ENCODE peak calls at places on chromosomes 3 and 15, in four cellular contexts. J is COLO829; K is activated CD8-positive, alpha-beta memory T cell treated with anti-CD3 and anti-CD28 coated beads, Interleukin-2, amount 50 U/mL, for 48 hours; Q is CD14-positive monocyte. P is an unnamed sample.
A peak's percentile ranks its signal among the peaks of the same experiment; 100 is the strongest.

GRCh38 chr15:27412413-27412812 is 441.4 kb downstream of the GABRG3 start:
- DNase-seq in J (no peak), K (no peak), Q (no peak), P (no peak)

GRCh38 chr3:128707935-128708494 is 18.0 kb upstream of the RAB7A start:
- DNase-seq in J (no peak), K (no peak), Q (no peak), P (no peak)

GRCh38 chr3:34183114-34183513 is 384.7 kb downstream of the PDCD6IP start:
- DNase-seq in J (no peak), K (no peak), Q (no peak), P (no peak)

GRCh38 chr3:152069871-152070270 is 196.4 kb downstream of the SUCNR1 start:
- DNase-seq in J (no peak), K (no peak), Q (no peak), P (no peak)

GRCh38 chr3:101695779-101696372 is 9.4 kb upstream of the RPL24 start:
- DNase-seq in J (no peak), K (no peak), Q (no peak), P (no peak)

GRCh38 chr3:29186131-29186599 is 94.7 kb upstream of the RBMS3 start:
- DNase-seq in J (peak; percentile 70), K (no peak), Q (no peak), P (no peak)

GRCh38 chr15:29111705-29112281 is 157.8 kb downstream of the NSMCE3 start:
- DNase-seq in J (no peak), K (no peak), Q (no peak), P (no peak)

GRCh38 chr3:172607305-172608121 is 84.3 kb upstream of the TNFSF10 start:
- DNase-seq in J (no peak), K (no peak), Q (no peak), P (no peak)

GRCh38 chr3:42762046-42762724 is 10.9 kb downstream of the CCDC13 start:
- DNase-seq in J (no peak), K (no peak), Q (peak; percentile 77), P (no peak)

GRCh38 chr3:70247955-70248354 is 64.5 kb downstream of the MDFIC2 start:
- DNase-seq in J (no peak), K (no peak), Q (no peak), P (no peak)

GRCh38 chr15:25437751-25438600 is 848 bp downstream of the UBE3A start:
- DNase-seq in J (no peak), K (peak; percentile 83), Q (peak; percentile 56), P (peak; percentile 71)

GRCh38 chr3:98596902-98597500 is 3.6 kb upstream of the CPOX start:
- DNase-seq in J (no peak), K (no peak), Q (no peak), P (no peak)

GRCh38 chr3:150488867-150489266 is 57.4 kb downstream of the SERP1 start:
- DNase-seq in J (no peak), K (no peak), Q (no peak), P (no peak)

GRCh38 chr15:80059786-80060489 is 462 bp downstream of the ZFAND6 start:
- DNase-seq in J (no peak), K (no peak), Q (peak; percentile 50), P (no peak)

GRCh38 chr15:70521576-70522322 is 241.6 kb downstream of the UACA start:
- DNase-seq in J (no peak), K (peak; percentile 44), Q (peak; percentile 40), P (no peak)

GRCh38 chr3:185744997-185745843 is 79.6 kb downstream of the IGF2BP2 start:
- DNase-seq in J (no peak), K (no peak), Q (no peak), P (no peak)

GRCh38 chr3:147195896-147196295 is 210.4 kb downstream of the ZIC4 start:
- DNase-seq in J (no peak), K (no peak), Q (no peak), P (no peak)

GRCh38 chr3:136432685-136433084 is 182.5 kb downstream of the PCCB start:
- DNase-seq in J (no peak), K (no peak), Q (no peak), P (no peak)

GRCh38 chr3:37074178-37074577 is 80.9 kb downstream of the MLH1 start:
- DNase-seq in J (no peak), K (no peak), Q (no peak), P (no peak)

GRCh38 chr3:30539772-30540171 is 66.6 kb upstream of the TGFBR2 start:
- DNase-seq in J (no peak), K (no peak), Q (no peak), P (no peak)

GRCh38 chr3:124019291-124019690 is 27.4 kb upstream of the ROPN1 start:
- DNase-seq in J (no peak), K (no peak), Q (no peak), P (no peak)

GRCh38 chr15:76393614-76394013 is 57.0 kb downstream of the ISL2 start:
- DNase-seq in J (no peak), K (no peak), Q (no peak), P (no peak)

GRCh38 chr3:168071971-168072645 is 23.6 kb downstream of the GOLIM4 start:
- DNase-seq in J (no peak), K (no peak), Q (no peak), P (no peak)

GRCh38 chr3:46168583-46168982 is 39.5 kb downstream of the CCR1 start:
- DNase-seq in J (no peak), K (no peak), Q (no peak), P (no peak)

GRCh38 chr15:40731034-40731433 is 24.0 kb downstream of the RMDN3 start:
- DNase-seq in J (no peak), K (no peak), Q (no peak), P (no peak)

GRCh38 chr3:101375586-101375985 is 55.2 kb upstream of the IMPG2 start:
- DNase-seq in J (no peak), K (no peak), Q (no peak), P (no peak)

GRCh38 chr3:194308635-194309213 is 42.4 kb downstream of the CPN2 start:
- DNase-seq in J (no peak), K (no peak), Q (no peak), P (no peak)

GRCh38 chr3:146250449-146251382 is at the start of gene PLSCR4:
- DNase-seq in J (no peak), K (peak; percentile 56), Q (no peak), P (peak; percentile 91)

GRCh38 chr15:101024111-101024695 is 105.0 kb downstream of the LRRK1 start:
- DNase-seq in J (no peak), K (peak; percentile 46), Q (no peak), P (peak; percentile 79)

GRCh38 chr3:36212291-36212690 is 168.0 kb upstream of the STAC start:
- DNase-seq in J (no peak), K (no peak), Q (no peak), P (no peak)